ENCODE peak calls at places on chromosome 13, in six cellular contexts. S is epithelial cell of esophagus, B is A549, M is Peyer's patch, Q is tibial artery, V is ovary. K is an unnamed sample.

GRCh38 chr13:94825507-94825906 is 113.2 kb upstream of the SOX21 start:
- DNase-seq in V (peak; percentile 74), M (peak; percentile 56), Q (peak; percentile 78), B (no peak), S (no peak), K (peak; percentile 33)

GRCh38 chr13:48489003-48489402 is 43.9 kb downstream of the RCBTB2 start:
- DNase-seq in V (no peak), Q (no peak), B (no peak), M (no peak), S (no peak), K (no peak)

GRCh38 chr13:101736551-101736950 is 284.1 kb downstream of the ITGBL1 start:
- DNase-seq in M (no peak), V (no peak), B (no peak), Q (no peak), S (peak; percentile 62), K (no peak)

GRCh38 chr13:67950594-67950993 is 720.5 kb upstream of the PCDH9 start:
- DNase-seq in B (no peak), S (no peak), M (no peak), Q (no peak), V (no peak), K (no peak)

GRCh38 chr13:114067381-114067885 is 65.0 kb downstream of the RASA3 start:
- DNase-seq in Q (peak; percentile 18), B (no peak), S (peak; percentile 18), M (no peak), V (no peak), K (no peak)

GRCh38 chr13:41694902-41695301 is 237.6 kb downstream of the RGCC start:
- DNase-seq in B (peak; percentile 88), V (peak; percentile 68), S (peak; percentile 90), Q (peak; percentile 81), M (peak; percentile 48), K (no peak)

GRCh38 chr13:44617648-44618047 is 41.5 kb upstream of the TSC22D1 start:
- DNase-seq in S (no peak), V (no peak), Q (no peak), B (no peak), M (no peak), K (no peak)

GRCh38 chr13:97496511-97496910 is 62.5 kb downstream of the RAP2A start:
- DNase-seq in M (no peak), Q (no peak), B (no peak), S (no peak), V (no peak), K (no peak)

GRCh38 chr13:114143806-114144605 is 11.6 kb upstream of the RASA3 start:
- DNase-seq in M (peak; percentile 67), B (peak; percentile 76), V (no peak), S (no peak), Q (no peak), K (no peak)

GRCh38 chr13:72457151-72457550 is 270.3 kb downstream of the MZT1 start:
- DNase-seq in Q (no peak), S (no peak), B (no peak), V (no peak), M (no peak), K (no peak)

GRCh38 chr13:49711218-49711863 is 20.1 kb upstream of the EBPL start:
- DNase-seq in B (peak; percentile 38), V (no peak), M (no peak), S (peak; percentile 64), Q (no peak), K (no peak)

GRCh38 chr13:59320021-59320420 is 843.7 kb downstream of the DIAPH3 start:
- DNase-seq in S (no peak), M (no peak), B (no peak), Q (no peak), V (no peak), K (no peak)

GRCh38 chr13:28532226-28533048 is 37.5 kb upstream of the FLT1 start:
- DNase-seq in S (no peak), M (peak; percentile 55), Q (peak; percentile 21), V (no peak), B (no peak), K (no peak)

GRCh38 chr13:95509521-95510315 is 42.8 kb upstream of the CLDN10 start:
- DNase-seq in Q (no peak), B (no peak), V (no peak), M (no peak), S (peak; percentile 82), K (no peak)

GRCh38 chr13:49585220-49586157 is at the start of gene RCBTB1:
- DNase-seq in Q (peak; percentile 47), V (peak; percentile 49), B (peak; percentile 58), S (peak; percentile 64), M (peak; percentile 80), K (peak; percentile 77)

GRCh38 chr13:75635101-75635620 is 969 bp upstream of the LMO7 start:
- DNase-seq in Q (no peak), S (no peak), B (no peak), V (peak; percentile 24), M (no peak), K (no peak)

GRCh38 chr13:98880673-98881072 is 97.2 kb downstream of the DOCK9 start:
- DNase-seq in Q (no peak), V (no peak), B (no peak), M (no peak), S (no peak), K (no peak)

GRCh38 chr13:44938854-44939253 is 50.4 kb downstream of the NUFIP1 start:
- DNase-seq in B (no peak), M (no peak), S (no peak), Q (no peak), V (no peak), K (no peak)

GRCh38 chr13:33940898-33941297 is 122.9 kb downstream of the RFC3 start:
- DNase-seq in V (no peak), M (no peak), S (peak; percentile 98), B (peak; percentile 4), Q (no peak), K (no peak)

GRCh38 chr13:85816413-85816812 is 17.2 kb upstream of the SLITRK6 start:
- DNase-seq in V (no peak), M (no peak), Q (no peak), S (peak; percentile 23), B (peak; percentile 18), K (no peak)

GRCh38 chr13:60327551-60327950 is 69.5 kb upstream of the TDRD3 start:
- DNase-seq in B (no peak), S (no peak), V (no peak), Q (no peak), M (no peak), K (no peak)

GRCh38 chr13:60331249-60332012 is 65.6 kb upstream of the TDRD3 start:
- DNase-seq in S (no peak), B (no peak), Q (no peak), M (no peak), V (no peak), K (no peak)

GRCh38 chr13:60326273-60326672 is 70.7 kb upstream of the TDRD3 start:
- DNase-seq in V (no peak), Q (no peak), B (no peak), M (no peak), S (no peak), K (no peak)

GRCh38 chr13:60328073-60328472 is 68.9 kb upstream of the TDRD3 start:
- DNase-seq in M (no peak), B (no peak), Q (no peak), S (no peak), V (no peak), K (no peak)

DNA sequence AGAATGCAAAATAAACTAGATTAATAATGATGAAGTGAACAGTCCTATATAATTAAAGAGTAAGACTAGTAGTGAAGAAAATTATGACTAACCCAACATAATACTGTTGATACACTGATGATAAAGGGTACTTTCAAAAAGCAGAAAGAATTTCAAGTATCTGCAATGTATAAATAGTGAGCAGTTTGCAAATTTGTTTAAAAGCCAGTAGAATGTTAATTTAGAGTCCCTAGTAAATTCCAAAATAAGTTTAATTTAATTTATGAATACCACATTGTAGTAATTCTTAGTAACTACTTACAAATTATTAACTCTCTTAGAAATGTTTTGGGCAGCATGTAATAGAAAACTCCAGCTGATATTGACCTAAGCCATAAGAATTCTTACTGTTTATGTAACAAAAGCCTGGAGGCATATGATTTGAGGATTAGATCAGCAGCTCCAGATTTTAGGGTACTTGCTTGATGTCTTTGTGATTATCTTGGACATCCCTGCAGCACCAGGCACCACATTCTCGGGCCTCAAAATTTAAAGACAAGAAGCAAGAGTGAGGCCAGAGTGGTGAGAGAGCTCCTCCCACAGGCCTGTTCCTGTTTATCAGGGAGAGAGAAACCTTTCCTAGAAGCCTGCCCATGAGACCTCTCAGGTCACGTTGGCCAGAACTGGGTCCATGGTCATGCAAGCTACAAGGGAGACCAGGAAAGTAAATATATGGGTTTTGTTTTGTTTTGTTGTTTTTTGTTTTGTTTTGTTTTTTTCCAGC is 67.6 kb upstream of the TDRD3 start:
- DNase-seq in S (peak; percentile 42), Q (no peak), M (peak; percentile 49), B (peak; percentile 21), V (no peak), K (peak; percentile 34)
- TF ChIP-seq CTCF in S (peak; percentile 67), Q (peak; percentile 8), M (no peak), B (peak; percentile 19), V (no peak), K (no peak)

DNA sequence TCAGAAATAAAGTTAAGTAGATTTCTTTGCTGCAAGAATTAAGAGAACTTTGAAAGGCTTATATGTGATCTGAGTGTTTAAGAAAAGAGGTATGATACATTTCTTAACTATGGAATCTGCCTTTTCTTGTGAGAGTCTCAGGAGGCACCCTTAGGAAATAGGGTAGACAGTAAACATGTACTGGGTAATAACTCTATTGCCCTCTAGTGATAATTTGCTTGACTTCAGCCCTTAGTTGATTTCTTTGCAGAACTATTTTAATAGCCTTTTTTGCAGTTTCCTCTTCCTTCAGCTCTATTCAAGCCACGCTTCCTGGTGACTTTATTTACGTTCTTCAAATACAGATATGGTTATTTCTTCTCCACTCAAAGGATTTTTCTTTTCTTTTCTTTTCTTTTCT is 37.0 kb upstream of the CCNA1 start:
- DNase-seq in S (peak; percentile 58), M (no peak), V (no peak), Q (no peak), B (peak; percentile 14), K (no peak)
- TF ChIP-seq CTCF in S (peak; percentile 45), M (no peak), V (no peak), Q (peak; percentile 54), B (peak; percentile 19), K (no peak)

GRCh38 chr13:84812078-84812477 is 929.8 kb upstream of the SLITRK1 start:
- DNase-seq in S (no peak), M (no peak), Q (no peak), V (no peak), B (no peak), K (no peak)
- TF ChIP-seq CTCF in S (no peak), M (no peak), Q (no peak), V (no peak), B (no peak), K (no peak)

DNA sequence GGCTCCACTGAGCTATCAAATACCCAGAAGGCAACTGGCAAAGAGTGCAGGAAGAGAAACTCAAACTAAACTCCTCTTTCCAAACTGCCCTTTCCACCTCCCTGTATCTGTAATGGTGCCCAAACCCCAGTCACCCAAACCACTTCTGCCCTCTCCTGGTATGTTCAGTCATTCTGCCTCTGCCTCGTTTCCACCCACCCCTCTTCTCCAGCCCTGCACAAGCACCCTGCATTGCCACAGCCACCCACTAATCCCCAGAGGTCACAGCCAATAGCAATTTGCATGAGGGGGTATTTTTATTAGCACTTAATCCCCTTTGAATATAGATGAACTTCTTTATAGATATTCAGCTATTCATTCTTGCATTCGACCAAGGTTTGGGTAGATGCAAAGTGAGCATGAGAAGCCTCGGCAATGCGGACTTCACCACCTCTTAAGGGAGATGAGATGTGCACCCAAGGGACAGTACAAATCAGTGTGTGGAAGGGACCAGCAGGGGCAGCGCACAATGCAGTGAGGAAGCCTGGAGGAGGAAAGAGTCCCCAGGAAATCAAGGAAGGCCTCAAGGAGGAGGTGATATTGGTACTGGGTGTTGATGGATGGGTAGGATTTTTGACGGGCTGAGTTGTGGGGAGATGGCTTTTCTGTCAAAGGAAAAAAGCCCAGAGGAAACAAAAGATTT is 12.4 kb downstream of the TMEM272 start:
- DNase-seq in Q (peak; percentile 49), B (peak; percentile 20), S (peak; percentile 41), M (peak; percentile 69), V (no peak), K (no peak)
- TF ChIP-seq CTCF in Q (peak; percentile 55), B (peak; percentile 15), S (peak; percentile 49), M (no peak), V (peak; percentile 9), K (peak; percentile 29)

K was measured in stomach.